ENCODE peak calls at places on chromosome 15, in eight cellular contexts. T is NB4, E is spleen, P is heart left ventricle, L is suprapubic skin, Z is right lobe of liver, U is gastrocnemius medialis, Y is transverse colon. K is an unnamed sample.

GRCh38 chr15:39925112-39925830 is 5.2 kb upstream of the GPR176 start:
- DNase-seq in U (no peak), P (no peak), Z (no peak), E (no peak), T (peak), L (no peak), Y (no peak), K (no peak)

GRCh38 chr15:92921215-92922131 is 21.3 kb downstream of the CHD2 start:
- DNase-seq in T (no peak), P (no peak), U (no peak), Z (no peak), L (no peak), E (no peak), Y (no peak), K (no peak)

GRCh38 chr15:64092075-64092820 is 1.4 kb downstream of the CIAO2A start:
- DNase-seq in Y (no peak), P (no peak), Z (no peak), L (no peak), U (peak), E (no peak), T (peak), K (no peak)

GRCh38 chr15:70439880-70440279 is 323.5 kb downstream of the UACA start:
- DNase-seq in U (no peak), Z (no peak), E (no peak), P (no peak), Y (no peak), L (no peak), T (no peak), K (no peak)

GRCh38 chr15:72086010-72086697 is 31.8 kb downstream of the MYO9A start:
- DNase-seq in T (no peak), L (no peak), P (peak), Z (no peak), U (peak), Y (peak), E (no peak), K (peak)

GRCh38 chr15:39919740-39920509 is at the start of gene GPR176:
- DNase-seq in T (no peak), U (no peak), L (peak), Z (peak), E (peak), Y (peak), P (peak), K (peak)

GRCh38 chr15:32739522-32739921 is 21.7 kb downstream of the GREM1 start:
- DNase-seq in Z (no peak), T (no peak), L (no peak), U (no peak), E (no peak), P (no peak), Y (no peak), K (no peak)

GRCh38 chr15:58010983-58011382 is 54.5 kb downstream of the ALDH1A2 start:
- DNase-seq in T (no peak), L (no peak), E (no peak), P (no peak), Y (no peak), U (no peak), Z (no peak), K (no peak)

GRCh38 chr15:68404056-68404798 is 27.7 kb downstream of the ITGA11 start:
- DNase-seq in L (peak), T (no peak), U (no peak), E (no peak), P (no peak), Y (no peak), Z (no peak), K (peak)

GRCh38 chr15:47870956-47871625 is 153.8 kb downstream of the SEMA6D start:
- DNase-seq in P (no peak), L (no peak), Y (no peak), U (no peak), Z (no peak), T (no peak), E (no peak), K (no peak)

GRCh38 chr15:38254065-38254883 is 1.6 kb downstream of the SPRED1 start:
- DNase-seq in L (no peak), Y (peak), U (peak), T (peak), E (peak), P (peak), Z (no peak), K (no peak)
- TF ChIP-seq POLR2A in L (no peak), Y (no peak), U (no peak), T (no peak), E (no peak), P (no peak), Z (peak), K (no peak)

DNA sequence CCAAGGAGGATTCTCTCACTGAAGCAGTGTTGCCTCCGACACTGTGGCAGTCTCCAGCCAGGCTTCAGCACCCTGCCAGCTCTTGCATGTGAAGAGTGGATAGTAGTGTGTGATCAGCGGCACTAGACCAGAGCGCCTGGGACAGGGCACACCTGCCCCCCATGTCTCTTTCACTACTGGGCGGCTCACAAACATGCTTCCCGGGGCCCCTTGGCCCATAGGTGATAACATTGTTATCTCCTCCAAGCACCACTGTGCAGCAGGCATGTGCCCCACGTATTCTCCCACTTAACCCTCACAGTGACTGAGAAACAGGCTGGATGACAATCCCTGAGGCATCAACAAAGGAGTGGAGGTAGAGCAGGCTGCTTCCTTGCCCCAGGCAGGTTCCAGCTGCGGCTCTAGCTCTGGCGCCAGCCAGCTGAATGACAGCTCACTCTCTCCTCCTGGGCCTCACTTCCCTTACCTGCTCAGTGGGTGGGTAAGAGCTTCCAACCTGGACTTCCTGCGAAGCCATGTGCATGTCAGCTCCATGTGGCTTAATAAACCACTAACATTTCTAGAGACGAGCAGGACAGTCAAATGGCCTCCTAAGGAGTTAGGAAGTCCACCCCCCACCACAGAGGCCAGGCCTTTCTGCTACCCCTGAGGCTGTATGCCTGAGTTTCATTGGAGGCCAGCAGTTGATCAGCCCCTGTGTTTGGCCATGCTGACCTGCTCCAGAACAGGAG is 37.8 kb downstream of the KLF13 start:
- DNase-seq in T (peak), Z (peak), L (no peak), U (peak), Y (peak), P (no peak), E (peak), K (peak)
- TF ChIP-seq POLR2A in T (no peak), Z (no peak), L (no peak), U (peak), Y (no peak), P (no peak), E (no peak), K (no peak)

GRCh38 chr15:40929730-40930429 is 740 bp downstream of the DLL4 start:
- DNase-seq in L (no peak), E (peak), T (peak), P (peak), U (no peak), Y (peak), Z (no peak), K (no peak)

GRCh38 chr15:40927497-40928346 is 1.4 kb upstream of the DLL4 start:
- DNase-seq in Z (no peak), T (peak), P (no peak), U (no peak), E (peak), L (no peak), Y (peak), K (no peak)

GRCh38 chr15:40928351-40928974 is 677 bp upstream of the DLL4 start:
- DNase-seq in U (no peak), Z (no peak), L (no peak), E (peak), Y (peak), P (no peak), T (no peak), K (no peak)

GRCh38 chr15:40930430-40931299 is 1.5 kb downstream of the DLL4 start:
- DNase-seq in L (no peak), P (peak), T (peak), U (no peak), Z (no peak), Y (peak), E (peak), K (no peak)

GRCh38 chr15:40928975-40929729 is at the start of gene DLL4:
- DNase-seq in U (no peak), T (peak), P (peak), Y (peak), E (peak), Z (no peak), L (no peak), K (no peak)
- TF ChIP-seq POLR2A in U (peak), T (peak), P (no peak), Y (peak), E (peak), Z (peak), L (no peak), K (no peak)

GRCh38 chr15:25733036-25733855 is 129.9 kb downstream of the ATP10A start:
- DNase-seq in L (no peak), Z (no peak), Y (no peak), T (no peak), P (no peak), E (peak), U (no peak), K (no peak)

GRCh38 chr15:25733856-25734679 is 129.1 kb downstream of the ATP10A start:
- DNase-seq in T (no peak), Z (no peak), P (no peak), Y (no peak), E (peak), U (no peak), L (no peak), K (no peak)

GRCh38 chr15:25731411-25731810 is 131.7 kb downstream of the ATP10A start:
- DNase-seq in L (no peak), E (peak), P (no peak), Y (no peak), Z (no peak), U (no peak), T (no peak), K (no peak)

GRCh38 chr15:25730918-25731317 is 132.2 kb downstream of the ATP10A start:
- DNase-seq in Z (no peak), E (peak), L (no peak), Y (no peak), U (no peak), P (no peak), T (no peak), K (no peak)

GRCh38 chr15:25732191-25732590 is 130.9 kb downstream of the ATP10A start:
- DNase-seq in Y (no peak), L (no peak), T (no peak), U (no peak), Z (no peak), P (no peak), E (peak), K (no peak)
- TF ChIP-seq POLR2A in Y (no peak), L (no peak), T (no peak), U (no peak), Z (no peak), P (no peak), E (no peak), K (no peak)

GRCh38 chr15:67089218-67090193 is 24.1 kb downstream of the SMAD3 start:
- DNase-seq in L (no peak), T (peak), P (no peak), U (no peak), Y (no peak), Z (no peak), E (peak), K (no peak)
- TF ChIP-seq POLR2A in L (no peak), T (no peak), P (no peak), U (no peak), Y (no peak), Z (no peak), E (no peak), K (no peak)

K was measured in lower leg skin.